ENCODE peak calls at places on chromosomes 1 and 21, in four cellular contexts. J is transverse colon, G is OCI-LY7, A is fibroblast of lung. H is an unnamed sample.

GRCh38 chr1:28594661-28595411 is 2.8 kb downstream of the RAB42 start:
- DNase-seq in J (no peak), G (no peak), A (no peak), H (no peak)

GRCh38 chr1:13735168-13735930 is 35.4 kb downstream of the PRDM2 start:
- DNase-seq in J (no peak), G (no peak), A (no peak), H (no peak)

GRCh38 chr1:234114648-234115307 is 210.3 kb downstream of the SLC35F3 start:
- DNase-seq in J (peak; percentile 10), G (peak; percentile 55), A (peak; percentile 69), H (peak; percentile 48)

GRCh38 chr1:67685558-67686271 is 714 bp downstream of the GADD45A start:
- DNase-seq in J (peak; percentile 56), G (peak; percentile 59), A (no peak), H (peak; percentile 58)

GRCh38 chr1:173392895-173393654 is 84.1 kb upstream of the PRDX6 start:
- DNase-seq in J (no peak), G (no peak), A (peak; percentile 89), H (no peak)

GRCh38 chr1:26189331-26189730 is 1.1 kb upstream of the CATSPER4 start:
- DNase-seq in J (no peak), G (no peak), A (no peak), H (no peak)

GRCh38 chr1:6384962-6385672 is 8.4 kb downstream of the ACOT7 start:
- DNase-seq in J (no peak), G (no peak), A (peak; percentile 49), H (peak; percentile 41)

GRCh38 chr1:199851453-199851852 is 176.1 kb upstream of the NR5A2 start:
- DNase-seq in J (no peak), G (no peak), A (no peak), H (no peak)

GRCh38 chr1:6807782-6808181 is 22.5 kb downstream of the CAMTA1 start:
- DNase-seq in J (peak; percentile 39), G (no peak), A (no peak), H (peak; percentile 71)

GRCh38 chr1:115112496-115113375 is 23.4 kb upstream of the TSPAN2 start:
- DNase-seq in J (peak; percentile 38), G (peak; percentile 40), A (no peak), H (no peak)

GRCh38 chr1:2393471-2393877 is 1.8 kb downstream of the RER1 start:
- DNase-seq in J (peak; percentile 50), G (no peak), A (no peak), H (peak; percentile 56)
- H3K4me3 ChIP-seq in J (no peak overlapping the region), G (peak overlapping the region; percentile 87), A (no peak overlapping the region), H (no peak overlapping the region)

DNA sequence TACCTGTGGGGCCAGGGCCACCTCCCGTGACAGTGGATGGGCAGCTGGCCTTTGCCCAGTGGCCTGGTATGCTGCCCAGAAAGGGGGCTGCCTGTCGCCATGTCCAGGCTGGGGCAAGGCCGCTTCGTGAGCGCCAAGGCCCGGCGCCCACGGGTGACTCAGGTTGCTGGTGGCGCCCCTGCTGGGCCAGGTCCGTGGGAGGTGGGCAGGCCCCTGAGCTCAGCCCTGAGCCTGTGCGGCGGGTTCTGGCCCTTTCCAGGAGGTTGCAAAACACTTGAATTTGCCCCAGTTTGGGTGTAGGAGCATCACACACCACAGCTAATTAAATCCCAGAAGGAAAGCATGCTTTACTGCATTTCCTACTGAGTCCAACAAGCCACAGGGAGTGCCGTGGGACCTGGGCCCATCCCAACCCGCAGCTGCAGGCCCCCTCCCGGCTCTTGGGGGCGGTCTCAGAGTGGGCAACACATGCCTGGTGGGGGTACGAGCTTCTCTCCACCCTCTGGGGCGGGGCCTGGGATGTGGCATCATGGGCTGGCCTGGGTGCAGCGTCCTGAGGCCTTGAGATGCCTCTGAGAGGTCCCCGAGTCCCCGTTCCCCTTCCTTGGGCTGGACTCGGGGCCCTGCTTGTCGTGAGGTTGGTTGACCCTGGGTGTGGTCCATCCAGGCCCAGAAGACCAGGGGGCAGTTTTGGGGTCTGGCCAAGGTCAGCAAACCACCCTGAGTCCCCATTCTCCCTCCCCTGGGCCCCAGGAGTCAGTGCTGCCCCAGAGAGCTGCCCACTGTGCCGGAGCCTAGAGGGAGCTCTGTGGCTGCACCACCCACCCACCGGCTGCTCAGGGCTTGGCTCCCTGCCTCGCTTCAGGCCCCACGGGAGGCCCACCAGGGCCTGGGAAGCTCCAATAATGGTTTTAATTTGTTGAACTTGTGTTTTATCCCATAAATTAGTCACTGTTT is 160.0 kb downstream of the PEX14 start:
- DNase-seq in J (no peak), G (no peak), A (no peak), H (no peak)
- H3K4me3 ChIP-seq in J (no peak overlapping the region), G (no peak overlapping the region), A (no peak overlapping the region), H (no peak overlapping the region)

DNA sequence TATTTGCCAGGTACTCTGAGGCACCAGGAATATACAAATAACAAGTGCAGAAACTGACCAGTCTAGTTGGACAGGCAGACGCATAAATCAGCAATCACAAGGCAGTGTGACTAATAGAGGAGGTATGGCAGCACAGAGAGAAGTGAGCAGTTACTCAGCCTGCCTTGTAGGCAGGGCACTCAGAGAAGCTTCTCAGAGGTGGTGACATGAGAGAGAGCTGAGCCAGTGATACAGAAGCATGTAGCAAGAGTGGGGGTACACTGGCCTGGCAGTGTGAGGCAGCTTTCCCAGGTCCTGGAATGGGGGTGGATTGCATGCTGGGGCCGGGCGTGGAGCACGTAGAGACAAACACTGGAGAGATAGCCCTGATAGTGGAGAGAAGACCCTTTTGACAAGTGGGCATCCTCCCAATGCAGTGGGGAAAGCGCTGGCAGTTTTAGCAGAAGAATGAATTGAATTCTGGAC is 7.8 kb downstream of the PHLDA3 start:
- DNase-seq in J (peak; percentile 47), G (no peak), A (peak; percentile 95), H (no peak)
- H3K4me3 ChIP-seq in J (no peak overlapping the region), G (no peak overlapping the region), A (no peak overlapping the region), H (no peak overlapping the region)

GRCh38 chr1:152516082-152516481 is 1.8 kb downstream of the CRCT1 start:
- DNase-seq in J (no peak), G (no peak), A (no peak), H (no peak)
- H3K4me3 ChIP-seq in J (no peak overlapping the region), G (no peak overlapping the region), A (no peak overlapping the region), H (no peak overlapping the region)

GRCh38 chr1:204701229-204701628 is 15.7 kb upstream of the LRRN2 start:
- DNase-seq in J (no peak), G (no peak), A (no peak), H (no peak)

GRCh38 chr1:204694145-204694544 is 8.6 kb upstream of the LRRN2 start:
- DNase-seq in J (no peak), G (no peak), A (no peak), H (no peak)

GRCh38 chr1:204696606-204697005 is 11.1 kb upstream of the LRRN2 start:
- DNase-seq in J (no peak), G (no peak), A (no peak), H (no peak)

GRCh38 chr1:204695692-204696091 is 10.2 kb upstream of the LRRN2 start:
- DNase-seq in J (no peak), G (no peak), A (no peak), H (no peak)

GRCh38 chr1:204697893-204698292 is 12.4 kb upstream of the LRRN2 start:
- DNase-seq in J (no peak), G (no peak), A (no peak), H (no peak)
- H3K4me3 ChIP-seq in J (no peak overlapping the region), G (no peak overlapping the region), A (no peak overlapping the region), H (no peak overlapping the region)

DNA sequence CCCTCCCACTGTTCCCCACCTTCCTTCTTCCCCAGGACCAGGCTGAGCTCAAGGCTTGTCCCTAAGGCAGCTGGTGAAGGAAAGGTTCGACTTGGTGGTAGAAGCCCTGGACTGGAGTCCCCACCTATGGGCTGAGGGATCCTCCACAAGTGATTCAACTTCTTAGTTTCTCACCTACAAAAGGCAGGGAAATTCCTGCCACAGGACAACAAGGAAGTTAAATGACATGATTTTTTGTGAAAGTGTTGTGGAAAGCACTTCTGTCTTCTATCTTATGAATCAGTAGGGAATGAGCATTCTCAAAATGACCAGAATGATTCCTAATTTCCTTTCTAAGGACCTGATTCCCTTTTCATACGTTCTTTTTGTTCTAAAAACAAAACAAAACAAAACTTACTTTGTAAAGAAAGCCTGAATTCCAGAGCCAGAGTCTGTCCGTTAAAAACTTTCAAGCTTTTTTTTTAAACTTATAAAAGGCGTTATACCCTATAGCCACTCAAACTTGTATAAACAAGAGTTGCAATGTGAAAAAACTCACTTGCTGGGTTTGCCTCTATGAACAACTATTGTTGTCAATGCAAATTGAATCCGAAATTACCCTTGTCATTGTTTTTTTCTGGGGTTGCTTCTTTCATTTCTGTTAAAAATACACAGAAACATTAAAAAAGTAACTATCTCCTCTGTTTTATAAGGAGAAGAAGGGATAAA is 12.2 kb downstream of the KCNJ15 start:
- DNase-seq in J (no peak), G (no peak), A (no peak), H (no peak)
- H3K4me3 ChIP-seq in J (no peak overlapping the region), G (no peak overlapping the region), A (no peak overlapping the region), H (no peak overlapping the region)

GRCh38 chr1:213982515-213982813 is 5.3 kb upstream of the PROX1 start:
- DNase-seq in J (no peak), G (no peak), A (no peak), H (no peak)
- H3K4me3 ChIP-seq in J (peak overlapping the region; percentile 28), G (no peak overlapping the region), A (no peak overlapping the region), H (no peak overlapping the region)

GRCh38 chr21:43892334-43892733 is 27.3 kb downstream of the AGPAT3 start:
- DNase-seq in J (no peak), G (no peak), A (no peak), H (no peak)

GRCh38 chr21:43892984-43893535 is 28.0 kb downstream of the AGPAT3 start:
- DNase-seq in J (no peak), G (no peak), A (no peak), H (no peak)

GRCh38 chr21:43894206-43894577 is 29.2 kb downstream of the AGPAT3 start:
- DNase-seq in J (no peak), G (no peak), A (no peak), H (no peak)

GRCh38 chr21:43890042-43890441 is 25.0 kb downstream of the AGPAT3 start:
- DNase-seq in J (no peak), G (no peak), A (no peak), H (no peak)

DNA sequence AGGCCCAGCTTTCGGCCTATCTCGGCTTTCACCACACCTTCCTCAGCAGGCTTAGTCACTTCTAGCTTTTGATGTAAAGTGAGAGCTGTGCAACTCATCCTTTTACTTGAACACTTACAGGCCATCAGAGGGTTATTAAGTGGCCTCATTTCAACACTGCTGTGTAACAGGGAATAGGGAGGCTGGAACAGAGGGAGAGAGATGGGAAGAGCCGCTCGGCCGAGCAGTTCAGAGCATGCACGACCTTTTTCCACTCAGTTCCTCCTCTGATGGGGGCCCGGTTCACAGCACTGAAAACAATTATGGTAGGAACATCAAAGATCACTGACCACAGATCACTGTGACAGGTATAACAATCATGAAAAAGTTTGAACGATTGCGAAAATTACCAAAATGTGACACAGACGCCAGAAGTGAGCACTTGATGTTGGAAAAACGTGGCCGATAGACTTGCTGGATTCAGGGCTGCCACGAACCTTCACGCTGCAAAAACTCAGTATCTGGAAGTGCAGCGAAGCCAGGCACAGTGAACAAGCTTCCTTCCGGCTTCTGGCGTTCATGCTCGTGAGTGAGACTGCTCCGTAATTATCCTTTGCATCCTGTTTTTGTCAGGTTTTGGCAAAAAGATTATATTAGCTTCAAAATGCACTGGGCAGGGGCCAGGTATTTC is 28.6 kb downstream of the AGPAT3 start:
- DNase-seq in J (no peak), G (no peak), A (no peak), H (no peak)
- H3K4me3 ChIP-seq in J (no peak overlapping the region), G (no peak overlapping the region), A (no peak overlapping the region), H (no peak overlapping the region)

H was measured in mucosa of descending colon.